ENCODE peak calls at places on chromosomes 1 and 21, in nine cellular contexts. C is GOT3, K is WTC11, Q is thoracic aorta, B is GF-D8, G is AG10803, Y is T-helper 17 cell, T is B cell, H is astrocyte of the cerebellum. F is an unnamed sample.

GRCh38 chr1:228393811-228394570 is 12.6 kb downstream of the TRIM11 start:
- DNase-seq in G (no peak), B (no peak), T (no peak), H (no peak), Y (peak), C (no peak), K (no peak), Q (no peak), F (no peak)

GRCh38 chr1:64983110-64983509 is 16.8 kb upstream of the JAK1 start:
- DNase-seq in Q (no peak), C (no peak), Y (no peak), B (no peak), K (no peak), G (peak), H (no peak), T (no peak), F (no peak)

GRCh38 chr1:242211254-242212022 is 212.5 kb upstream of the MAP1LC3C start:
- DNase-seq in T (no peak), Y (no peak), H (no peak), K (peak), G (no peak), C (no peak), B (no peak), Q (no peak), F (no peak)

GRCh38 chr1:45400049-45400448 is 59.8 kb upstream of the MUTYH start:
- DNase-seq in Y (no peak), H (no peak), C (no peak), K (peak), Q (no peak), T (no peak), B (no peak), G (no peak), F (no peak)

GRCh38 chr1:46008585-46008984 is 123.8 kb downstream of the PIK3R3 start:
- DNase-seq in G (no peak), Y (no peak), K (no peak), T (no peak), B (no peak), H (no peak), C (no peak), Q (no peak), F (no peak)

GRCh38 chr1:7220712-7221252 is 435.5 kb downstream of the CAMTA1 start:
- DNase-seq in H (no peak), C (no peak), K (no peak), T (no peak), Y (no peak), B (no peak), G (no peak), Q (no peak), F (no peak)

GRCh38 chr1:19426294-19427086 is 58.8 kb downstream of the CAPZB start:
- DNase-seq in K (no peak), T (no peak), Y (no peak), C (no peak), B (no peak), G (no peak), H (no peak), Q (no peak), F (no peak)

GRCh38 chr1:212930986-212931678 is 19.2 kb upstream of the VASH2 start:
- DNase-seq in Q (no peak), Y (no peak), G (no peak), T (no peak), B (no peak), H (no peak), K (no peak), C (no peak), F (no peak)

GRCh38 chr1:186960866-186961265 is 132.1 kb downstream of the PLA2G4A start:
- DNase-seq in B (peak), Q (no peak), H (no peak), K (no peak), T (no peak), G (peak), C (no peak), Y (no peak), F (no peak)

GRCh38 chr1:7358346-7358745 is 412.8 kb upstream of the VAMP3 start:
- DNase-seq in K (no peak), Y (no peak), H (no peak), Q (no peak), C (no peak), T (no peak), B (no peak), G (no peak), F (no peak)

GRCh38 chr21:36499578-36500471 is 19.9 kb upstream of the CLDN14 start:
- DNase-seq in Y (no peak), C (no peak), Q (no peak), B (no peak), G (peak), T (no peak), H (no peak), K (no peak), F (no peak)

GRCh38 chr1:89198500-89199072 is at the start of gene GBP4:
- DNase-seq in Y (peak), T (peak), G (peak), C (no peak), H (no peak), K (peak), B (no peak), Q (no peak), F (no peak)

GRCh38 chr1:94974824-94975223 is 47.9 kb upstream of the CNN3 start:
- DNase-seq in K (no peak), G (peak), T (no peak), C (no peak), H (no peak), Y (no peak), B (no peak), Q (no peak), F (no peak)

GRCh38 chr1:221487781-221488520 is 253.9 kb downstream of the DUSP10 start:
- DNase-seq in B (no peak), G (peak), H (peak), T (no peak), Q (no peak), K (no peak), C (no peak), Y (no peak), F (no peak)

GRCh38 chr1:17439250-17440073 is at the start of gene RCC2:
- DNase-seq in H (peak), B (peak), C (no peak), Y (peak), T (peak), G (peak), Q (no peak), K (peak), F (peak)

GRCh38 chr1:213988639-213989070 is 882 bp downstream of the PROX1 start:
- DNase-seq in H (no peak), B (no peak), Q (no peak), C (no peak), Y (no peak), G (no peak), T (no peak), K (no peak), F (no peak)

GRCh38 chr21:29077651-29078090 is 4.2 kb upstream of the CCT8 start:
- DNase-seq in T (no peak), Q (no peak), B (peak), G (peak), Y (no peak), H (no peak), C (no peak), K (no peak), F (peak)

F was measured in NCI-H524 treated with DMSO at 0.1 percent for 48 hours.